ENCODE peak calls at places on chromosome 17, in five cellular contexts. One of them, this sample, is unnamed.

GRCh38 chr17:78325076-78325712 is 34.7 kb downstream of the SOCS3 start:
- ATAC-seq in Panc1: no peak
- ATAC-seq in HCT116: peak; percentile 37
- ATAC-seq in K562: no peak
- ATAC-seq in upper lobe of left lung: peak; percentile 34
- ATAC-seq in this sample: peak; percentile 65

GRCh38 chr17:77894126-77894956 is 64.2 kb upstream of the TNRC6C start:
- ATAC-seq in upper lobe of left lung: peak; percentile 32
- ATAC-seq in K562: no peak
- ATAC-seq in Panc1: peak; percentile 26
- ATAC-seq in HCT116: no peak
- ATAC-seq in this sample: no peak

GRCh38 chr17:81101614-81102306 is 63.5 kb upstream of the PVALEF start:
- ATAC-seq in HCT116: peak; percentile 78
- ATAC-seq in Panc1: peak; percentile 84
- ATAC-seq in K562: peak; percentile 92
- ATAC-seq in upper lobe of left lung: peak; percentile 92
- ATAC-seq in this sample: peak; percentile 73

GRCh38 chr17:31131299-31131698 is 36.5 kb downstream of the NF1 start:
- ATAC-seq in HCT116: no peak
- ATAC-seq in K562: no peak
- ATAC-seq in upper lobe of left lung: no peak
- ATAC-seq in Panc1: peak; percentile 66
- ATAC-seq in this sample: no peak

GRCh38 chr17:56165017-56165720 is 11.9 kb downstream of the ANKFN1 start:
- ATAC-seq in Panc1: no peak
- ATAC-seq in K562: no peak
- ATAC-seq in HCT116: no peak
- ATAC-seq in upper lobe of left lung: no peak
- ATAC-seq in this sample: no peak

GRCh38 chr17:45129940-45130639 is 2.2 kb downstream of the PLCD3 start:
- ATAC-seq in Panc1: peak; percentile 47
- ATAC-seq in K562: no peak
- ATAC-seq in HCT116: peak; percentile 13
- ATAC-seq in upper lobe of left lung: no peak
- ATAC-seq in this sample: no peak

GRCh38 chr17:7842380-7842949 is 8.4 kb downstream of the KDM6B start:
- ATAC-seq in upper lobe of left lung: peak; percentile 59
- ATAC-seq in K562: peak; percentile 3
- ATAC-seq in HCT116: peak; percentile 1
- ATAC-seq in Panc1: peak; percentile 13
- ATAC-seq in this sample: peak; percentile 17

GRCh38 chr17:66364508-66365203 is 62.2 kb downstream of the PRKCA start:
- ATAC-seq in Panc1: no peak
- ATAC-seq in K562: no peak
- ATAC-seq in HCT116: no peak
- ATAC-seq in upper lobe of left lung: no peak
- ATAC-seq in this sample: no peak

GRCh38 chr17:81350320-81350686 is 45.0 kb upstream of the BAHCC1 start:
- ATAC-seq in Panc1: no peak
- ATAC-seq in HCT116: no peak
- ATAC-seq in upper lobe of left lung: no peak
- ATAC-seq in K562: no peak
- ATAC-seq in this sample: no peak

DNA sequence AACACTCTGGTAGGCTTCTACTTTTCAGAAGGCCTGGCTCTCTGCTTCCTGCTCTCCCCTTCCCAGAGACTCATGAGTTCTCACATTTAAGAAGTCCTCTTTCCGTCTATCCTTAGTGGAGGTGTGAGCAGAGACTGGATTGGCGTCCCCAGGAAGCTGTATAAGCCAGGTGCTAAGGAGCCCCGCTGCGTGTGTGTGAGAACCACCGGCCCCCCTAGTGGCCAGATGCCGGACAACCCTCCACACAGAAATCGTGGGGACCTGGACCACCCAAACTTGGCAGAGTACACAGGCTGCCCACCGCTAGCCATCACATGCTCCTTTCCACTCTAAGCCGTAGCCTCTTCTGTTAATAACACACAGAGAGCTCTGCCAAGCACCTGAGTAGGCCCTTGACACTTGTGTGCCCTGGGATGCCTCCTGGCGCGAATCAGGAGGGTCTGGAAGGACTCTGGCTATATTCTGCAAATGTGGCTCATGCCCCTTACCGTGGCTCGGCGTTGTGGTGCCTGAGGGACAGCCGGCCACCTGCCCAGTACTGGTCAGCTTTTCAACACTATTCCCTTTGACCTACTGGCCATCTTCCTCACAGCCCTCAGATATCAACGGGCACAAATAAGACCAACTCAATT is 13.9 kb downstream of the CYB5D2 start:
- ATAC-seq in K562: peak; percentile 69
- ATAC-seq in upper lobe of left lung: no peak
- ATAC-seq in Panc1: no peak
- ATAC-seq in HCT116: no peak
- ATAC-seq in this sample: no peak
- TF ChIP-seq CTCF in K562: peak; percentile 37
- TF ChIP-seq CTCF in upper lobe of left lung: no peak
- TF ChIP-seq CTCF in Panc1: no peak
- TF ChIP-seq CTCF in HCT116: peak; percentile 24
- TF ChIP-seq CTCF in this sample: no peak

GRCh38 chr17:28552201-28552999 is at the start of gene UNC119:
- ATAC-seq in HCT116: peak; percentile 92
- ATAC-seq in Panc1: peak; percentile 94
- ATAC-seq in K562: peak; percentile 97
- ATAC-seq in upper lobe of left lung: peak; percentile 90
- ATAC-seq in this sample: peak; percentile 93
- TF ChIP-seq POLR2AphosphoS5 in HCT116: peak; percentile 84
- TF ChIP-seq POLR2AphosphoS5 in Panc1: peak; percentile 69
- TF ChIP-seq POLR2AphosphoS5 in K562: peak; percentile 33
- TF ChIP-seq POLR2AphosphoS5 in upper lobe of left lung: peak; percentile 65
- TF ChIP-seq POLR2AphosphoS5 in this sample: peak; percentile 25

GRCh38 chr17:72388765-72389473 is 268.1 kb downstream of the SOX9 start:
- ATAC-seq in HCT116: peak; percentile 74
- ATAC-seq in upper lobe of left lung: no peak
- ATAC-seq in Panc1: no peak
- ATAC-seq in K562: no peak
- ATAC-seq in this sample: no peak
- TF ChIP-seq CTCF in HCT116: peak; percentile 77
- TF ChIP-seq CTCF in upper lobe of left lung: no peak
- TF ChIP-seq CTCF in Panc1: no peak
- TF ChIP-seq CTCF in K562: no peak
- TF ChIP-seq CTCF in this sample: no peak

GRCh38 chr17:17032131-17032692 is 10.0 kb upstream of the MPRIP start:
- ATAC-seq in upper lobe of left lung: peak; percentile 80
- ATAC-seq in Panc1: peak; percentile 87
- ATAC-seq in K562: no peak
- ATAC-seq in HCT116: peak; percentile 18
- ATAC-seq in this sample: peak; percentile 46
- TF ChIP-seq POLR2AphosphoS5 in upper lobe of left lung: peak; percentile 50
- TF ChIP-seq POLR2AphosphoS5 in Panc1: no peak
- TF ChIP-seq POLR2AphosphoS5 in K562: no peak
- TF ChIP-seq POLR2AphosphoS5 in HCT116: no peak
- TF ChIP-seq POLR2AphosphoS5 in this sample: peak; percentile 32

GRCh38 chr17:71828182-71828596 is 292.6 kb upstream of the SOX9 start:
- ATAC-seq in upper lobe of left lung: no peak
- ATAC-seq in HCT116: no peak
- ATAC-seq in Panc1: no peak
- ATAC-seq in K562: no peak
- ATAC-seq in this sample: no peak

DNA sequence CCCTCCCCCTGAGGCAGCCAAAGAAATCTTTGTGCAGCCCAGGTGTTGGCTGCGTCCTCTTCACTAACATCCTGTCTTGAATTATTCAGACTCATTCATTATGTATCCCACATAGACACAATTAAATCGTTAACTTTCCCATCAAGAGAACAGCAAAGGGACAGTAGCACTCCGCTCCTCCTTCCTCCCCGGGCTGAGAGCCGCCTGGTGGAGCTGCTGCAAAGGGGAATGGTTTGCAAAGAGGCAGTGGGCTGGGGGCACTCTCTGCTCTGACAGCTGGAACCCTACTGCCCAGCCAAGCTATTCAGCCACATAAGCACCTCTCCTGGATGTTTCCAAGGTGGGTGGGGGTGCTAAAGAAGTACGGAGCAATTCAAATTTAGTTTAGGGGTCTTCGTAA is 289.9 kb upstream of the SOX9 start:
- ATAC-seq in HCT116: no peak
- ATAC-seq in K562: no peak
- ATAC-seq in Panc1: no peak
- ATAC-seq in upper lobe of left lung: no peak
- ATAC-seq in this sample: no peak
- TF ChIP-seq CTCF in HCT116: no peak
- TF ChIP-seq CTCF in K562: no peak
- TF ChIP-seq CTCF in Panc1: no peak
- TF ChIP-seq CTCF in upper lobe of left lung: no peak
- TF ChIP-seq CTCF in this sample: no peak

GRCh38 chr17:75691371-75692290 is 24.5 kb downstream of the SAP30BP start:
- ATAC-seq in upper lobe of left lung: no peak
- ATAC-seq in K562: no peak
- ATAC-seq in Panc1: no peak
- ATAC-seq in HCT116: no peak
- ATAC-seq in this sample: no peak

GRCh38 chr17:75684924-75685323 is 17.8 kb downstream of the SAP30BP start:
- ATAC-seq in Panc1: no peak
- ATAC-seq in K562: no peak
- ATAC-seq in HCT116: peak; percentile 70
- ATAC-seq in upper lobe of left lung: peak; percentile 76
- ATAC-seq in this sample: no peak

GRCh38 chr17:75689441-75689873 is 22.3 kb downstream of the SAP30BP start:
- ATAC-seq in HCT116: no peak
- ATAC-seq in K562: no peak
- ATAC-seq in Panc1: no peak
- ATAC-seq in upper lobe of left lung: no peak
- ATAC-seq in this sample: no peak

GRCh38 chr17:75685508-75685907 is 18.4 kb downstream of the SAP30BP start:
- ATAC-seq in Panc1: no peak
- ATAC-seq in K562: no peak
- ATAC-seq in HCT116: no peak
- ATAC-seq in upper lobe of left lung: no peak
- ATAC-seq in this sample: no peak

DNA sequence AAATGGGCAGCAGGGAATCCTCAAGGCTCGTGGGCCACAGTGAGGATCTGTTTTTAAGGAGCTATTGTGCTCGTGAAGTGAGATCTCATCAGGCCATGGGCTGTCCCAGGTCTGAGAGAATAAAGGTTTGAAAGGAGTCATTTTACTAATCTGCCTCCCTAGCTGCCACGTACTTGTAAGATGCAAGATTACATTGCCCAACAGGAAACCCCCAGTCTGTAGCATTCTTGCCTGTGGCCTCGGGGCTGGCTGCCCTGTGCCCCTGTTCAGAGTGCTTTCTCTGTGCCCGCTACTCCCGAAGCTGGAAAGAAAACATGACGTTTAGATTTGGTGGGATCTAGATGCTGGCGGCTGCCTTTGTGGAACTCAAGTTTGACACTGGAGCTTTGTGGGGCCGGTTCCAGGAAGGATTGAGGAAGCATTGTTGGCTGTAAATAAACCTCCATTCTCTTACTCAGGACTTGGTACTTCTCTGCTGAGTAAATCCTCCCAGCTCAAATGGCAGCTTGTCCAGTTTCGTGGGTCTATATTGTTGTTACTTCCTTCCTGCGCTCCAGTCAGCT is 21.2 kb downstream of the SAP30BP start:
- ATAC-seq in upper lobe of left lung: no peak
- ATAC-seq in HCT116: no peak
- ATAC-seq in Panc1: no peak
- ATAC-seq in K562: no peak
- ATAC-seq in this sample: no peak
- TF ChIP-seq POLR2AphosphoS5 in upper lobe of left lung: no peak
- TF ChIP-seq POLR2AphosphoS5 in HCT116: no peak
- TF ChIP-seq POLR2AphosphoS5 in Panc1: no peak
- TF ChIP-seq POLR2AphosphoS5 in K562: no peak
- TF ChIP-seq POLR2AphosphoS5 in this sample: no peak

DNA sequence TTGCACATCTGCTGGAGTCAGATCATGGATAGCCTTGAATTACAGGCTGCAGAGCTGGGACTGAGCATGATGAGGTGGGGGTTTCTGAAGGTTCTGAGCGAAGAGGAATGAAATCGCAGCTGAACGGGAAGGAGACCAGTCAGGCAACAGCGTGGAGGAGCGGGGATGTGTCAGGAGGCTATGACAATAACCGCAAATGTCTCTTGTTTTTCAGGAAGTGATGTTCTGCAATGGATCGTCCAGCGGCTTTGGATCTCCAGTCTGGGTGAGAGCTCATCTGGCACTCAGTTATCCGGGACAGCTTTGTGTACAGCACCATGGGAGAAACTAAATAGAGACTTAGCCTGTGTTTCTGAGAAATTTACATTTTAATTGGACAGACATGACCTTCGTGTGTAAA is 20.9 kb downstream of the RGS9 start:
- ATAC-seq in upper lobe of left lung: no peak
- ATAC-seq in K562: no peak
- ATAC-seq in HCT116: no peak
- ATAC-seq in Panc1: no peak
- ATAC-seq in this sample: no peak
- TF ChIP-seq CTCF in upper lobe of left lung: no peak
- TF ChIP-seq CTCF in K562: no peak
- TF ChIP-seq CTCF in HCT116: no peak
- TF ChIP-seq CTCF in Panc1: no peak
- TF ChIP-seq CTCF in this sample: no peak

GRCh38 chr17:53668854-53669253 is 153.9 kb upstream of the KIF2B start:
- ATAC-seq in K562: no peak
- ATAC-seq in upper lobe of left lung: no peak
- ATAC-seq in HCT116: no peak
- ATAC-seq in Panc1: no peak
- ATAC-seq in this sample: no peak
- TF ChIP-seq POLR2AphosphoS5 in K562: no peak
- TF ChIP-seq POLR2AphosphoS5 in upper lobe of left lung: no peak
- TF ChIP-seq POLR2AphosphoS5 in HCT116: no peak
- TF ChIP-seq POLR2AphosphoS5 in Panc1: no peak
- TF ChIP-seq POLR2AphosphoS5 in this sample: no peak

DNA sequence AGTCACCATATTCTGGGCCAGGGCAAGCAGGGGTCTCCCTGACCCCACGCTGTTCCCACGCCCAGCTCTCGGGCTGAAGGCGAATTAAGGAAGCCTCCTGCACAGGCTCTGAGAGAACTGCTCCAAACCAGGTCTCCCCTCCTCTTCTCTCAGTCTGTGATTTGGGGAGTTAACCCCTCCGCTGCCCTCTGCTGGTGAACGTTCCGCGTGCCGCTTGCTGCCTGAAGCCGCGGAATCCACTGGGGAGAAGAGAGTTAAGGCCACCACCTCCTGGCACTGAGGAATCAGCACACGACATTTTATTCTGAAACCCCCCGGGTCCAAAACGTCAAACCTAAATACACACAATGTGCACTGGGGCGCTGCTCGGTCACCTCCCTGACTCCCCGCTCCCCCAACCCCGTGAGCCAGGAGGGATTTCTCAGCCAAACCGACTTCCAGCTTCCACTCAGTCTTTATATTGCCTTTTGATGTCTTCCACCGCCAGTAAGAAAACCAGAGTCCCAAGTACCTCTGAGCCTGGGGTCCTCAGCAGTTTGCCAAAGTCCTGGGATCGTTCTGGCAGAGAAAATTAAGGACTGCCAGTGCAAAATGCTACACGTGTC is 54.4 kb upstream of the RCVRN start:
- ATAC-seq in HCT116: peak; percentile 94
- ATAC-seq in upper lobe of left lung: no peak
- ATAC-seq in K562: peak; percentile 73
- ATAC-seq in Panc1: peak; percentile 88
- ATAC-seq in this sample: peak; percentile 51
- TF ChIP-seq CTCF in HCT116: peak; percentile 79
- TF ChIP-seq CTCF in upper lobe of left lung: no peak
- TF ChIP-seq CTCF in K562: peak; percentile 50
- TF ChIP-seq CTCF in Panc1: peak; percentile 84
- TF ChIP-seq CTCF in this sample: no peak

This sample was measured in gastroesophageal sphincter.